ENCODE peak calls at places on chromosomes 2 and 18, in five cellular contexts. R, K, T, U and N are unnamed samples.

GRCh38 chr2:218017211-218018053 is 14.6 kb upstream of the TNS1 start:
- DNase-seq in R (no peak), K (no peak), T (peak), U (no peak), N (no peak)

GRCh38 chr2:46967990-46968647 is 52.5 kb upstream of the MCFD2 start:
- DNase-seq in R (peak), K (peak), T (no peak), U (peak), N (no peak)

GRCh38 chr18:9177047-9177446 is 40.5 kb downstream of the ANKRD12 start:
- DNase-seq in R (no peak), K (no peak), T (no peak), U (no peak), N (no peak)

GRCh38 chr2:38526195-38526594 is 76.5 kb downstream of the HNRNPLL start:
- DNase-seq in R (peak), K (peak), T (no peak), U (no peak), N (no peak)

GRCh38 chr2:11827547-11827946 is 81.1 kb downstream of the LPIN1 start:
- DNase-seq in R (peak), K (no peak), T (no peak), U (no peak), N (no peak)

GRCh38 chr2:180472133-180472532 is 465.0 kb upstream of the CWC22 start:
- DNase-seq in R (peak), K (peak), T (no peak), U (no peak), N (no peak)

GRCh38 chr2:118987886-118988285 is 45.9 kb downstream of the MARCO start:
- DNase-seq in R (no peak), K (no peak), T (no peak), U (no peak), N (no peak)

GRCh38 chr2:126719191-126720030 is 63.5 kb downstream of the GYPC start:
- DNase-seq in R (no peak), K (no peak), T (peak), U (no peak), N (no peak)

GRCh38 chr2:170271340-170271739 is 93.4 kb downstream of the MYO3B start:
- DNase-seq in R (no peak), K (no peak), T (no peak), U (no peak), N (no peak)

GRCh38 chr2:118077636-118078247 is 10.5 kb upstream of the INSIG2 start:
- DNase-seq in R (no peak), K (peak), T (no peak), U (no peak), N (no peak)

GRCh38 chr2:180761224-180761623 is 219.2 kb upstream of the UBE2E3 start:
- DNase-seq in R (peak), K (peak), T (no peak), U (no peak), N (no peak)

GRCh38 chr2:9918275-9918674 is 33.2 kb upstream of the GRHL1 start:
- DNase-seq in R (peak), K (no peak), T (no peak), U (no peak), N (no peak)

GRCh38 chr18:63253428-63254372 is 65.9 kb downstream of the BCL2 start:
- DNase-seq in R (peak), K (peak), T (no peak), U (no peak), N (no peak)

GRCh38 chr18:35378206-35378795 is 1.2 kb upstream of the ZNF396 start:
- DNase-seq in R (peak), K (no peak), T (no peak), U (no peak), N (no peak)
- TF ChIP-seq CTCF in R (no peak), K (no peak), T (no peak), U (no peak), N (no peak)

DNA sequence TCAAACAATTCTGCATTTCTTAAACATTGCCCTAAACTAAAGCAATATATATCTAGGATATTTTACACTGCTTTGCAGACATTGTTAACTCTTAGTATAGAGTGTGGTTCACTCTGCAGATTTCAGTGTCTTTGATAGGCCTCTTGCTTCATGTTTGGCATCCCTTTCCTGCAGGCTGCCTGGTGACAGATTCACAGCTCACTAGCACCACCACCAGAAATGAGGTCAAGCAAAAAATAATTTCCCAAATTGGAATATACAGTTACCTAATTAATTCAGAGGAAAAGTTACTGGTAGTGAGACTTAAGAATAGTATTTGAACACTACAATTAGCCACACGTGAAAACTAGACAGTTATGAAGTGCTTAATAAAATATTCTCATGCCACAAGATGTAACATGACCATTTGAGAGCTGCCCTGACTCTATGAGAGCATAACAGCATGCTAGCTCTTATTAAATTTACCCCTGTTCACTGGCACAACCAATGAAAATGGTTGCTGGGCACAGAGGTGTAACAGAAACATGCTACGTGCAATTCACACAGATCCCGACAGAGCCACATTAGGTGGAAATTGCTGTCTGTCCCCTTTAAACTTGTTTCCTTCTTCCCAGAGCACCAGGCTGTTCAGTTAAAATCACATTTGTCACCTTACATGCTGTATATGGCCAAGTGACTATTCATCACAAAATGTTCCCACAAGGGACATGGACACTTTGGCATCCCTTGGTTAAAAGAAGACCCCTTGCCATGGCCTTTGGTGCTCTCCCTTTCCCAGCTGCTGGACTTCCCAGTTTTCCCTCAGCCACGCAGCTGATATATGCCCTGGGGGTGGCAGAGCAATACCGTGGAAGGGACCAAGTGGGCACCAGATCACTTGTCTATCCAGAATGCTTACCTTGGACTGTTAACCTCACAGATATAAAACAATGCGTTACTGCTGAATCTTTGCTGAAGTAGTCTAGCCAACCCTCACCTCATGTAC is 35.7 kb downstream of the PAIP2B start:
- DNase-seq in R (peak), K (peak), T (peak), U (no peak), N (no peak)
- TF ChIP-seq CTCF in R (peak), K (peak), T (peak), U (peak), N (no peak)

DNA sequence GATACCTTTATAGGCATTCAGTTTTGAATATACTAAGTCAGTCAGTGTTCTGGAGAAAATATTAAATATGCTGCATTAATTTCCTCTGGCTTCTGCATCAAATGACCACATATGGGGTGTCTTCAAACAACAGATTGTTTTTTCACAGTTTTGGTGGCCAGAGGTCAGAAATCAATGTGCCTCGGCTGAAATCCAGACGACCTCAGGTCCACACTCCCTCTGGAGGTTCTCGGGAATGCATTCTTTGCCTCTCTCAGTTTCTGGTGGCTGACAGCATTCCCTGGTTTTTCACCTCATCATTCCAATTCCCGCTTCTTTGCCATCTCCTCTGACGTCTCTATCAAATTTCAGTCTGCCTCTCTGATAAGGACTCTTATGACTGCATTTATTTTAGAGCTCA is 142.3 kb downstream of the ZNF407 start:
- DNase-seq in R (no peak), K (no peak), T (no peak), U (no peak), N (no peak)
- TF ChIP-seq CTCF in R (no peak), K (no peak), T (no peak), U (no peak), N (no peak)

GRCh38 chr18:26813043-26813442 is 52.5 kb downstream of the AQP4 start:
- DNase-seq in R (peak), K (no peak), T (peak), U (peak), N (no peak)
- TF ChIP-seq CTCF in R (no peak), K (no peak), T (peak), U (peak), N (no peak)

GRCh38 chr2:151071382-151071781 is 190.3 kb downstream of the RBM43 start:
- DNase-seq in R (peak), K (peak), T (no peak), U (no peak), N (no peak)
- TF ChIP-seq CTCF in R (peak), K (peak), T (peak), U (peak), N (no peak)

DNA sequence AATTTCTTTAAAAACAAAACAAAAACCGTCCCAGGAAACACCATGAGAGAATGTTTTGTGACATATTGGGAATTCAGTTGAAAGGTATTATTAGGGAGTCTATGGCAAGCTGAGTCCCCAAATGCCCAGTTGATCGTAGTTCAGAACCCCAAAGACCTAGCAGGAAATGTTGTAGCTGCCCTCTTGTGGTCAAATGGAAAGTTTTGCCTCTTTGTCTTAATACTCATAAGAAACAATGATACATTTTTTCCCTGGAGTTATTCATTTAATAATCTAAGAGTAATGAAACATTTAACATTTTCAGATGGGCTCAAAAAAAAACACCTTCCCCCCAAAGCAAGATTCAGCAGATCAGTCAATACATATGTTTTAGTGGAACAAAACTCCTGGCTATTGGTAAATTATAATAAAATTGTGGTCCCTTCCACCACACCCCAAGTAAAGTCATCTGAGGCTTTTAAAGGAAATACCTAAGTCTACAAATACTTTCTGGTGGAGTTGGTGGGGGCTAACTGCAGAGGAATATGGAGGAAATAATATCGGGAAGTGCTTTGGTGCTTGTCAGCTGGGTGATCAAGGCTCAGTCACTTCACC is 37.8 kb upstream of the EFEMP1 start:
- DNase-seq in R (peak), K (peak), T (peak), U (peak), N (no peak)
- TF ChIP-seq CTCF in R (peak), K (peak), T (peak), U (peak), N (peak)

GRCh38 chr2:108069515-108070310 is 83.4 kb downstream of the SLC5A7 start:
- DNase-seq in R (no peak), K (no peak), T (no peak), U (peak), N (no peak)
- TF ChIP-seq CTCF in R (peak), K (no peak), T (no peak), U (no peak), N (peak)

DNA sequence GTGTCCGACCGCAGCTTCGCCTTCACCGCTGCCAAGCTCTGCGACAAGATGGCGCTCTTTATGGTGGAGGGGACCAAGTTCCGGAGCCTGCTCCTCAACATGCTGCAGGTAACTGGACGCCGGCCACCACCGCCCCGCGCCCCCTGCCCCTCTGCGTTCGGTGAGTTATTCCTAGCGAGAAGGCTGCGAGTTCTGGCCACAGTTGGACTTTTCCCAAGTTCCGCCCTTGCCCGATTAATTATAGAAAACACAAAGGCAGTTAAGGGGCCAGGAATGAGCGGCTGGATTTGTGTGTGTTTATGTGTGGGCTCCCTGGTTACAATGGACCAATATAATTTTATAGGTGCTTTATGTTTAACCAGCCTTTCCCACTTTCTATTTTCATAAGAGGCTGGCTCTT is 189.2 kb downstream of the SMAD7 start:
- DNase-seq in R (no peak), K (no peak), T (no peak), U (no peak), N (no peak)
- TF ChIP-seq CTCF in R (no peak), K (no peak), T (no peak), U (no peak), N (no peak)

GRCh38 chr18:37578886-37579513 is 13.4 kb upstream of the CELF4 start:
- DNase-seq in R (peak), K (peak), T (peak), U (peak), N (no peak)
- TF ChIP-seq CTCF in R (peak), K (peak), T (peak), U (peak), N (peak)

GRCh38 chr18:50340078-50340477 is 34.8 kb upstream of the SKA1 start:
- DNase-seq in R (no peak), K (no peak), T (no peak), U (no peak), N (no peak)
- TF ChIP-seq CTCF in R (no peak), K (no peak), T (peak), U (no peak), N (no peak)